ENCODE peak calls at places on chromosome 1, in ten cellular contexts. A, H, Q, C, P, S, V, L, Y and U are unnamed samples.

GRCh38 chr1:170660874-170661645 is 2.9 kb upstream of the PRRX1 start:
- DNase-seq in A (peak; percentile 63), H (peak; percentile 56), Q (no peak), C (peak; percentile 52), P (peak; percentile 59), S (peak; percentile 72), V (no peak), L (no peak), Y (no peak), U (no peak)

GRCh38 chr1:41666991-41667631 is 182.6 kb upstream of the EDN2 start:
- DNase-seq in A (no peak), H (no peak), Q (no peak), C (peak; percentile 37), P (no peak), S (peak; percentile 44), V (no peak), L (no peak), Y (peak; percentile 52), U (no peak)

GRCh38 chr1:2385606-2386280 is 5.6 kb downstream of the MORN1 start:
- DNase-seq in A (no peak), H (peak; percentile 63), Q (no peak), C (no peak), P (no peak), S (no peak), V (no peak), L (peak; percentile 36), Y (no peak), U (no peak)

GRCh38 chr1:36981771-36982622 is 52.3 kb downstream of the GRIK3 start:
- DNase-seq in A (no peak), H (peak; percentile 45), Q (no peak), C (no peak), P (no peak), S (no peak), V (no peak), L (no peak), Y (no peak), U (no peak)

GRCh38 chr1:201562659-201563405 is 23.9 kb downstream of the NAV1 start:
- DNase-seq in A (peak; percentile 77), H (no peak), Q (no peak), C (no peak), P (peak; percentile 49), S (peak; percentile 95), V (no peak), L (peak; percentile 20), Y (no peak), U (no peak)

GRCh38 chr1:233972951-233973635 is 68.6 kb downstream of the SLC35F3 start:
- DNase-seq in A (no peak), H (no peak), Q (no peak), C (no peak), P (no peak), S (no peak), V (no peak), L (no peak), Y (no peak), U (peak; percentile 69)

GRCh38 chr1:89545264-89546038 is 20.8 kb downstream of the LRRC8B start:
- DNase-seq in A (no peak), H (no peak), Q (no peak), C (no peak), P (no peak), S (peak; percentile 21), V (no peak), L (no peak), Y (no peak), U (no peak)

GRCh38 chr1:106568575-106568974 is 487.9 kb upstream of the PRMT6 start:
- DNase-seq in A (no peak), H (no peak), Q (no peak), C (no peak), P (no peak), S (no peak), V (no peak), L (no peak), Y (no peak), U (no peak)

GRCh38 chr1:3180915-3181314 is 111.9 kb downstream of the PRDM16 start:
- DNase-seq in A (no peak), H (no peak), Q (no peak), C (no peak), P (no peak), S (no peak), V (no peak), L (no peak), Y (no peak), U (no peak)

GRCh38 chr1:180927348-180927747 is 14.7 kb downstream of the KIAA1614 start:
- DNase-seq in A (no peak), H (peak; percentile 59), Q (no peak), C (no peak), P (no peak), S (no peak), V (no peak), L (no peak), Y (no peak), U (no peak)
- H3K4me1 ChIP-seq in A (peaks cover 2% of the 10 kb centered on the region), H (no peaks in the 10 kb centered on the region), Q (peaks cover 50% of the 10 kb centered on the region), C (peaks cover 62% of the 10 kb centered on the region), P (peaks cover 6% of the 10 kb centered on the region), S (no peaks in the 10 kb centered on the region), V (peaks cover 9% of the 10 kb centered on the region), L (peaks cover 21% of the 10 kb centered on the region), Y (no peaks in the 10 kb centered on the region), U (peaks cover 14% of the 10 kb centered on the region)

GRCh38 chr1:202810193-202810614 is 550 bp upstream of the PCAT6 start:
- DNase-seq in A (no peak), H (no peak), Q (no peak), C (no peak), P (no peak), S (no peak), V (no peak), L (no peak), Y (no peak), U (no peak)
- H3K4me1 ChIP-seq in A (peaks cover 7% of the 10 kb centered on the region), H (peaks cover 14% of the 10 kb centered on the region), Q (peaks cover 2% of the 10 kb centered on the region), C (peaks cover 37% of the 10 kb centered on the region), P (no peaks in the 10 kb centered on the region), S (peaks cover 23% of the 10 kb centered on the region), V (no peaks in the 10 kb centered on the region), L (peaks cover 39% of the 10 kb centered on the region), Y (peaks cover 25% of the 10 kb centered on the region), U (peaks cover 52% of the 10 kb centered on the region)

GRCh38 chr1:63774617-63775417 is 1.0 kb downstream of the ROR1 start:
- DNase-seq in A (peak; percentile 59), H (peak; percentile 85), Q (peak; percentile 62), C (peak; percentile 94), P (peak; percentile 43), S (peak; percentile 75), V (no peak), L (peak; percentile 59), Y (no peak), U (peak; percentile 43)

GRCh38 chr1:63777965-63778880 is 4.4 kb downstream of the ROR1 start:
- DNase-seq in A (no peak), H (no peak), Q (no peak), C (no peak), P (no peak), S (no peak), V (no peak), L (no peak), Y (no peak), U (no peak)

GRCh38 chr1:63779338-63779819 is 5.6 kb downstream of the ROR1 start:
- DNase-seq in A (peak; percentile 77), H (no peak), Q (no peak), C (no peak), P (no peak), S (no peak), V (no peak), L (no peak), Y (no peak), U (no peak)

GRCh38 chr1:63775418-63776127 is 1.8 kb downstream of the ROR1 start:
- DNase-seq in A (peak; percentile 33), H (no peak), Q (no peak), C (no peak), P (no peak), S (no peak), V (no peak), L (no peak), Y (no peak), U (peak; percentile 47)

DNA sequence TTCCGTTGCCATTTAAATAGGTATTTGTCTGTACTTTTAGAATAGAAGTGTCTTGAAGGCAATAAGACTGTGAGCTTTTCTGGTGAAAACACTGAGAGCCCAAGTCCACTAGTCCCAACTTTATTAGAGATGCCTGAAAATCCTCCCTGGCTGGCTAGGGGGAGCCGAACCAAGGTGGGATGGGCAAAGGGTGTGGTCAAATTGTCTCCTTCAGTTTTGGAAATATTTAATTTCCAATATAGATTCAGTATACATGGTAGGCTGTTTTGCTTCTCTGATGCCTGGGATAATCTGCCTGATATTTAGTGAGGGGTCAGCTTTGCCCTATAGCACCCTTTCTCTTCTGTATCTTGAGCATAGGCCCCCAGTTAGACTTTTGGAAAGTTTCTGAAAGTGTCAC is 3.5 kb downstream of the ROR1 start:
- DNase-seq in A (no peak), H (no peak), Q (no peak), C (no peak), P (no peak), S (no peak), V (no peak), L (no peak), Y (no peak), U (no peak)
- H3K4me1 ChIP-seq in A (peaks cover 8% of the 10 kb centered on the region), H (peaks cover 6% of the 10 kb centered on the region), Q (peaks cover 10% of the 10 kb centered on the region), C (peaks cover 77% of the 10 kb centered on the region), P (no peaks in the 10 kb centered on the region), S (peaks cover 22% of the 10 kb centered on the region), V (no peaks in the 10 kb centered on the region), L (peaks cover 12% of the 10 kb centered on the region), Y (no peaks in the 10 kb centered on the region), U (peaks cover 39% of the 10 kb centered on the region)

GRCh38 chr1:35448344-35448801 is 108.8 kb downstream of the KIAA0319L start:
- DNase-seq in A (peak; percentile 99), H (no peak), Q (no peak), C (no peak), P (no peak), S (peak; percentile 95), V (no peak), L (no peak), Y (no peak), U (no peak)

GRCh38 chr1:35447278-35447677 is 109.9 kb downstream of the KIAA0319L start:
- DNase-seq in A (peak; percentile 21), H (no peak), Q (no peak), C (no peak), P (no peak), S (no peak), V (no peak), L (no peak), Y (no peak), U (no peak)

GRCh38 chr1:35451125-35451528 is 106.1 kb downstream of the KIAA0319L start:
- DNase-seq in A (peak; percentile 87), H (peak; percentile 86), Q (peak; percentile 60), C (peak; percentile 83), P (peak; percentile 76), S (peak; percentile 87), V (peak; percentile 91), L (peak; percentile 86), Y (peak; percentile 80), U (peak; percentile 47)

GRCh38 chr1:35452086-35452485 is 105.1 kb downstream of the KIAA0319L start:
- DNase-seq in A (peak; percentile 93), H (no peak), Q (no peak), C (no peak), P (no peak), S (peak; percentile 84), V (no peak), L (peak; percentile 75), Y (no peak), U (no peak)

DNA sequence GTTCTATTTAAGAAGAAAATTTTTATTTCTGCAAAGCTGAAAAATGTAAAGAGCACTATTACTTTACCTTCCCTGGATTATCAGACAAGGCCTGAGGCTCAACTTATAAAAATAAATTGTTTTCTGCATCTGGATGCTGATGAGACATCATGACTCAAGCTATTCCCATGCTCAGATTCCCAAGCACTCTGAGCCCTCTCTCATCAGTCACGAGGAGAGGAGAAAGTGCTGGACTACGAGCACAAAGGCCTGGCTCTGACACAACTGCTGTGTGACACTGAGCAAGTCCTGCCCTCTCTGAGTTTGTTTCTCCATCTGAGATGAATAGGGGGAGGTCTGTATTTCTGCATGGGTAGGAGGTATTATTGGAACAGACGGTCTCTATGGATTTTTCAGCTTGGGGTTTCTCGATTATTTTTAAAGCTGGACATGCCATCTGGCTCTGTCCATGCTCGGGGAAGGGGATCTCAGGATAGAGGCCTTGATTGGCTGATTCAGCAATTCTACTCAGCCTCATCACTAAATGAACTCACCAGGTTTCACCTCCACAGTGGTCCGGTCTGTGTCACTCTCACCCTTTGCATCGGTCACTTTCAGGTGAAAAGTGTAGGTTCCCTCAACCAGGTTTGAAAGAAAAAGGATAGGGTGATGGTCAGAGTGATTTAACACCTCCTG is 107.7 kb downstream of the KIAA0319L start:
- DNase-seq in A (peak; percentile 98), H (no peak), Q (no peak), C (no peak), P (no peak), S (peak; percentile 98), V (no peak), L (no peak), Y (no peak), U (no peak)
- H3K4me1 ChIP-seq in A (peaks cover 32% of the 10 kb centered on the region), H (peaks cover 41% of the 10 kb centered on the region), Q (no peaks in the 10 kb centered on the region), C (no peaks in the 10 kb centered on the region), P (peaks cover 11% of the 10 kb centered on the region), S (peaks cover 46% of the 10 kb centered on the region), V (peaks cover 6% of the 10 kb centered on the region), L (peaks cover 55% of the 10 kb centered on the region), Y (peaks cover 14% of the 10 kb centered on the region), U (peaks cover 19% of the 10 kb centered on the region)